ENCODE peak calls at places on chromosomes 13 and 19, in five cellular contexts. E, Z, O, Y and U are unnamed samples.

GRCh38 chr19:15869109-15869555 is 28.7 kb downstream of the CYP4F2 start:
- DNase-seq in E (peak; percentile 75), Z (no peak), O (peak; percentile 44), Y (peak; percentile 28), U (no peak)

GRCh38 chr13:99955747-99956472 is 15.7 kb downstream of the ZIC5 start:
- DNase-seq in E (no peak), Z (no peak), O (no peak), Y (no peak), U (no peak)

GRCh38 chr13:71515639-71516038 is 351.4 kb downstream of the DACH1 start:
- DNase-seq in E (no peak), Z (no peak), O (no peak), Y (no peak), U (no peak)

GRCh38 chr19:46992699-46993535 is 26.7 kb upstream of the NPAS1 start:
- DNase-seq in E (no peak), Z (no peak), O (peak; percentile 75), Y (no peak), U (no peak)

GRCh38 chr19:30419581-30420180 is 47.5 kb downstream of the ZNF536 start:
- DNase-seq in E (no peak), Z (no peak), O (no peak), Y (no peak), U (no peak)

GRCh38 chr13:100899720-100900316 is 225.2 kb upstream of the TMTC4 start:
- DNase-seq in E (no peak), Z (no peak), O (no peak), Y (no peak), U (no peak)

GRCh38 chr13:49292742-49293498 is 45.2 kb downstream of the CDADC1 start:
- DNase-seq in E (no peak), Z (no peak), O (peak; percentile 33), Y (no peak), U (no peak)

GRCh38 chr19:18339703-18340102 is 695 bp upstream of the PGPEP1 start:
- DNase-seq in E (no peak), Z (no peak), O (no peak), Y (no peak), U (no peak)

GRCh38 chr13:40576369-40576768 is 90.1 kb downstream of the FOXO1 start:
- DNase-seq in E (no peak), Z (no peak), O (no peak), Y (no peak), U (no peak)

GRCh38 chr13:112876305-112877000 is 92.6 kb upstream of the MCF2L start:
- DNase-seq in E (no peak), Z (no peak), O (no peak), Y (no peak), U (no peak)

GRCh38 chr13:34001357-34001756 is 183.4 kb downstream of the RFC3 start:
- DNase-seq in E (no peak), Z (no peak), O (no peak), Y (no peak), U (no peak)

GRCh38 chr19:10602330-10603083 is 15.4 kb upstream of the AP1M2 start:
- DNase-seq in E (peak; percentile 52), Z (peak; percentile 75), O (peak; percentile 84), Y (peak; percentile 92), U (peak; percentile 91)

GRCh38 chr19:10604460-10604980 is 17.4 kb upstream of the AP1M2 start:
- DNase-seq in E (no peak), Z (no peak), O (no peak), Y (no peak), U (no peak)

GRCh38 chr19:10603873-10604459 is 16.9 kb upstream of the AP1M2 start:
- DNase-seq in E (peak; percentile 29), Z (no peak), O (peak; percentile 43), Y (peak; percentile 17), U (no peak)

GRCh38 chr19:10601999-10602329 is 14.9 kb upstream of the AP1M2 start:
- DNase-seq in E (no peak), Z (no peak), O (no peak), Y (no peak), U (no peak)

DNA sequence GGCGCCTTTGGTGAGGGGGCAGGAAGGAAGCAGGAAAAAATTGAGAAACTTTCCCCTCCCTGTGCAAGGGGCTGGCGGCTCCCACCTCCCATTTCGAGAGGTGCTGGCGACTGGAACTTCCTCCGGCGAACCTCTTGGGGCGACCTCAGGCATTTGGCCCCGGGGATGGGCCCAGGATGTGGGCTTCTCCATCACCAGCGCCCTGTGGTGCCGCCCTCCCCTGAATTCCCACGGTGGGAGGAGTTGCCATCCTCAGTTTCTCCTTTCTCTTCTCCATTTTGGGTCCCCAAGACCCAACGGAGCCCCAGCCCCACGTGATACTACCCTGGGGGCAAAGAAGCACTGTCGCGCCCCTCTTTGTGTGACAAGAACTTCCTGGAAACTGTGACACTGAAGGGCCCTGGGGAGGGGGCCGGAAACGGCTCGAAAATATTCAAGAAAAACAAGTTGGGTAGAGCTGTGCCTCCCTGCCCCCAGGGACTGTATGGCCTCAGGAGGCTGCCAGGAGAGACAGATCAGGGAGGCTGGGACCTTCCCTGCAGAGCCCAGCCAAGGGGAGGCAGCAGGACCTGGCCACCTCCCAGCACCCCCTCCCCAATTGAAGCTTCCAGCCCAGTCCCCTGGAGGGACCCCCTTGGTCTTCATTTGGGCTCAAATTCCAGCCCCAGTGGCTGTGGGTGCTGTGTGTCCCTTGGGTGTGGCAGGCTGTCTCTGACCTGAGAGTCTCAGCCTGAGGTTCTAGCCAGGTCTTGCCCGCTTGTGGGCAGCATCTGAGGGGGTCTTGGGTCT is 16.2 kb upstream of the AP1M2 start:
- DNase-seq in E (no peak), Z (no peak), O (peak; percentile 61), Y (peak; percentile 74), U (no peak)
- TF ChIP-seq CTCF in E (no peak), Z (no peak), O (no peak), Y (no peak), U (no peak)

GRCh38 chr19:45218887-45219780 is 26.1 kb downstream of the EXOC3L2 start:
- DNase-seq in E (no peak), Z (no peak), O (no peak), Y (no peak), U (no peak)
- TF ChIP-seq CTCF in E (no peak), Z (no peak), O (no peak), Y (no peak), U (no peak)

GRCh38 chr13:45615501-45616101 is at the start of gene ERICH6B:
- DNase-seq in E (no peak), Z (peak; percentile 76), O (peak; percentile 7), Y (no peak), U (no peak)
- TF ChIP-seq CTCF in E (no peak), Z (no peak), O (no peak), Y (no peak), U (no peak)

GRCh38 chr19:9494096-9494495 is 4.3 kb downstream of the ZNF560 start:
- DNase-seq in E (no peak), Z (no peak), O (no peak), Y (no peak), U (no peak)

GRCh38 chr19:9500796-9501195 is 2.4 kb upstream of the ZNF560 start:
- DNase-seq in E (no peak), Z (no peak), O (no peak), Y (no peak), U (no peak)

DNA sequence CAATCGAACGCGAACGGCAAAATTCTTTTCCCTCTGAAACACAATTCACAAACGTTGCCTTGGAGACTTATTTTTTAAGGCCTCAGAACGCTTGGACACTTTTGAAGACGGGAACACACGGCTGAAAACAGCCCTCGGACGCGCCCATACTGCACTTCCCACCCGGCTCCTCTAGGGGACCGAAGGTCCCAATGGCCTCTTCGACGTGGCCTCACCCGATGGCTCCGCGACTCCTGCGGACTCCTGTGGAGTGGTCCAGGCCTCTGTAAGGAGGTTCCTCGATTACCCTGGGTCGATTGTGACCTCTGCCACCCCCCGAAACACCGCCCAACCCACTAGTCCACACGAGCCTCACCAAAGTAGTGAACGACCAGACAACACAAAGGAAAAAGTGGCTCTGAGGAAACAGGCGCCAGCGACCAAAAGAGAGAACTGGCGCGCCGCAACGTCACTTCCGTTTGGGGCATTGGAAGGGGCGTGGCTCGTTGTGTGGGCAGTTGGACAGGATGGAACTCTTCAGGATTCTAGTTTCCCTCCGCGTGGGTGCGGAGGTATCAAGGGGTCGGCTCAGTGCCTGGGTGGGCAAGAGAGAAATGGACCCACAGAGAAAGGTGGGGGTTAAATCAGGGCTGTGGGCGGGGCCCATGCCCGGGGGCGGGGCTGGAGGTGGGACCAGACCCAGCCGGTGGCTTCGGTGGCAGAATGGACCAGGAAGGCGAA is at the start of gene ZNF560:
- DNase-seq in E (peak; percentile 2), Z (no peak), O (no peak), Y (no peak), U (peak; percentile 61)
- TF ChIP-seq CTCF in E (no peak), Z (no peak), O (no peak), Y (no peak), U (no peak)

DNA sequence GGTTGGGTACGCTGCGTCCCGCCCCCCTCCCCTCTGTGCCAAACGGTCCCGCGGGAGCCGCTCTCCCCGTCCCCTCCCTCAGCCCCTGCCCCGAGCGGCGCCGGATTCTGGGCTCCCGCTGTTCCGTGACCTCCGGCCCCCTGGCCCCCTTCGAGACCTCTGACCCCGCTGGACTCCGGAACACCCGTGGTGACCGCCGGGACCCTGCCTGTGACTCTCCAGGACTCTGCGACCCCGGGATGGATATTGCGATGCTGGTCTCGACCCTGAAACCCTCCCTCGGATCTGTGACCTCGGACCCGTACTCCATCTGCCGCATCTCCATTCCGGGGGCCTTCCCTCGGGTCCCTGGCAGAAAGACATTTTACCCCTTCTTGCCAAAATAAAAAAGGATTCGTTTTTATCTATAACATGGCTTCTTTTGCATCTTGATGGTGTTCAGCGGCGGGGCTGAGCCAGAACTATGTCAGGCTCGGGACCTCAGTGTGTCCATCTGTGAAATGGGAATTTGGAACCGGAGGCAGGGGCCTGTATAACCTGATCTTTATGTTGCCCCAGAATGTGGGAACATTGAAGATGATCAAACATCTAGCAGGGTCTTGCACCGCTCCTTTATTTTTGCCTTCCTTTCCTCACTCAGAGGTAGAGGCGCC is 654 bp upstream of the MEGF8 start:
- DNase-seq in E (no peak), Z (no peak), O (no peak), Y (no peak), U (no peak)
- TF ChIP-seq CTCF in E (no peak), Z (no peak), O (no peak), Y (peak; percentile 90), U (no peak)

DNA sequence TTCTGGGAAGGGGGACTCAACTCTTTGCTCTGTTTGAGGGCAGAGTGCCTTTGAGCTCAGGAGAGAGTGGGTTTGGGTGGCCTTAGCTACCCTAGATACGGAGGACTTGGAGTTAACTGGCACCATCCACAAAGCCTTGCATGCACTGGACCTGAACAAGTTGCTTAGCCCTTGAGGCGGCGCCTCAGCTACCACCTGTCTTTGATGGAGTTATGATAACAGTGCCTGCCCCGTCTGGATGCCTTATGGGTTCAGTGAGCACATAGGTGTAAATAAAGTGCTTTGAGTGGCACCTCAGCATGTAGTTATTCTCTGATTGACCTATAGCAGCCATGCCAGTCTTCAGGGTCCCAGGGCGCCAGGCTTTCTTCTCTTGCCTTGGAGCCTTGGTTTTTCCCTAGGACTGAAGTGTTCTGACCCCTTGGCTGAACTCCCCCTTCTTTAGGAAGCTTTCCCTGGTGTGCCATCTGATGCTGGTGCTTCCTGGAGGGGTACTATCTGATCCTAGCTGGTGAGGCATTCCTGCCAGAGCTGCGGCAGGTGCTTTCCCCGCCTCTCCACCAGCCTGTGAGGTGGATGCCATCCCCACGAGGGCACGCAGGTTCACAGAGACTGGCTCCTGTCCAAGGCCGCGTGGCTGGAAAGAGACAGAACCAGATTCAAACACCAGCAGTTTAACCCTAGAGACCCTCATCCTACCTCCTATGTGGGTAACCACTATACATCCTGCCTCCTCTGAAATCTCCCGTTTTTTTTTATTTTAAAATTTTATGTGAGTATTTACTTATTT is 5.8 kb downstream of the BCKDHA start:
- DNase-seq in E (no peak), Z (no peak), O (no peak), Y (no peak), U (no peak)
- TF ChIP-seq CTCF in E (no peak), Z (no peak), O (no peak), Y (no peak), U (no peak)

GRCh38 chr13:46712524-46712923 is 84.4 kb downstream of the ESD start:
- DNase-seq in E (no peak), Z (no peak), O (no peak), Y (no peak), U (no peak)
- TF ChIP-seq CTCF in E (no peak), Z (no peak), O (no peak), Y (no peak), U (no peak)